ENCODE peak calls at places on chromosomes 13 and 19, in four cellular contexts. E is tibial nerve, W is suprapubic skin, D is transverse colon. A is an unnamed sample. For H3K9me3, the result is how much of the 10 kb centered on the place peaks cover.

GRCh38 chr13:55307909-55308308 is 1832.8 kb upstream of the PRR20A start:
- DNase-seq in E (no peak), W (no peak), D (no peak), A (no peak)

GRCh38 chr13:20353973-20354372 is 121.9 kb upstream of the GJB6 start:
- DNase-seq in E (no peak), W (no peak), D (no peak), A (no peak)

GRCh38 chr13:92407858-92408257 is 818.7 kb upstream of the GPC6 start:
- DNase-seq in E (no peak), W (no peak), D (no peak), A (no peak)

GRCh38 chr13:112877066-112877465 is 91.9 kb upstream of the MCF2L start:
- DNase-seq in E (no peak), W (no peak), D (no peak), A (peak)

GRCh38 chr19:55206664-55207500 is 2.4 kb downstream of the PTPRH start:
- DNase-seq in E (peak), W (no peak), D (peak), A (peak)

GRCh38 chr13:27295660-27296059 is 25.0 kb downstream of the RASL11A start:
- DNase-seq in E (no peak), W (no peak), D (no peak), A (no peak)

GRCh38 chr19:19546751-19547162 is 8.7 kb downstream of the CILP2 start:
- DNase-seq in E (no peak), W (no peak), D (no peak), A (no peak)

GRCh38 chr19:2810141-2811091 is 9.3 kb upstream of the ZNF554 start:
- DNase-seq in E (no peak), W (no peak), D (no peak), A (no peak)

GRCh38 chr19:55341191-55342043 is 1.7 kb downstream of the KMT5C start:
- DNase-seq in E (peak), W (peak), D (peak), A (peak)

GRCh38 chr19:32877977-32878745 is 8.6 kb upstream of the SLC7A9 start:
- DNase-seq in E (no peak), W (no peak), D (no peak), A (no peak)

GRCh38 chr13:107275945-107276614 is 708.1 kb upstream of the ARGLU1 start:
- DNase-seq in E (no peak), W (no peak), D (no peak), A (no peak)

GRCh38 chr19:37160153-37160552 is 12.3 kb downstream of the ZNF585A start:
- DNase-seq in E (no peak), W (no peak), D (no peak), A (no peak)
- H3K9me3 ChIP-seq in E (under half), W (half or more), D (half or more), A (half or more)

GRCh38 chr13:41696163-41697003 is 239.0 kb downstream of the RGCC start:
- DNase-seq in E (no peak), W (no peak), D (no peak), A (no peak)
- TF ChIP-seq EP300 in E (no peak), W (no peak), D (no peak), A (no peak)

GRCh38 chr19:5677597-5677996 is 2.7 kb downstream of the MICOS13 start:
- DNase-seq in E (no peak), W (no peak), D (no peak), A (no peak)

GRCh38 chr19:5679289-5680082 is 830 bp downstream of the MICOS13 start:
- DNase-seq in E (no peak), W (no peak), D (peak), A (peak)

GRCh38 chr19:5677156-5677555 is 3.2 kb downstream of the MICOS13 start:
- DNase-seq in E (no peak), W (no peak), D (no peak), A (no peak)

GRCh38 chr19:5676711-5677110 is 3.6 kb downstream of the MICOS13 start:
- DNase-seq in E (no peak), W (no peak), D (no peak), A (no peak)

GRCh38 chr19:5678071-5678682 is 2.1 kb downstream of the MICOS13 start:
- DNase-seq in E (no peak), W (no peak), D (no peak), A (no peak)
- TF ChIP-seq CTCF in E (no peak), W (no peak), D (no peak), A (no peak)

DNA sequence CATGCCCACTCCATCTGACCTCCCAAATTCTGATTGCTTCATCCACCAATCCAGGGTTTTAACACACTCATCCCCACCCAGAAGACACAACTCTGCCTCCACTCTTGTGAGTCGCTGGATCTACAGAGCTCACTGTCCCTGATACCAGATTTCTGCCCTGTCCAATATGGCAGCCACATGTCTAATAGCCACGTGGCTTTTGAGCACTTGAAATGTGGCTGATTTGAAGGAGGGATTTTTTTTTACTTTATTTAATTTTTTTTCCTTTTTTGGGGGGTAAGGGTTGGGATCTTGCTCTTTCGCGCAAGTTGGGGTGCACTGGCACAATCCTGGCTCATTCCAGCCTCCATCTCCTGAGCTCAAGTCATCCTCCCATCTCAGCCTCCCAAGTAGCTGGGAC is 24.8 kb upstream of the OLFM2 start:
- DNase-seq in E (no peak), W (no peak), D (no peak), A (no peak)
- H3K9me3 ChIP-seq in E (under half), W (under half), D (under half), A (under half)

GRCh38 chr19:27795369-27795768 is 1417.6 kb downstream of the UQCRFS1 start:
- DNase-seq in E (no peak), W (no peak), D (no peak), A (no peak)

GRCh38 chr19:27793128-27793643 is 1419.8 kb downstream of the UQCRFS1 start:
- DNase-seq in E (peak), W (no peak), D (peak), A (peak)

GRCh38 chr19:27792576-27793127 is 1420.3 kb downstream of the UQCRFS1 start:
- DNase-seq in E (no peak), W (no peak), D (no peak), A (no peak)

GRCh38 chr19:27794444-27795042 is 1418.4 kb downstream of the UQCRFS1 start:
- DNase-seq in E (no peak), W (no peak), D (no peak), A (no peak)

DNA sequence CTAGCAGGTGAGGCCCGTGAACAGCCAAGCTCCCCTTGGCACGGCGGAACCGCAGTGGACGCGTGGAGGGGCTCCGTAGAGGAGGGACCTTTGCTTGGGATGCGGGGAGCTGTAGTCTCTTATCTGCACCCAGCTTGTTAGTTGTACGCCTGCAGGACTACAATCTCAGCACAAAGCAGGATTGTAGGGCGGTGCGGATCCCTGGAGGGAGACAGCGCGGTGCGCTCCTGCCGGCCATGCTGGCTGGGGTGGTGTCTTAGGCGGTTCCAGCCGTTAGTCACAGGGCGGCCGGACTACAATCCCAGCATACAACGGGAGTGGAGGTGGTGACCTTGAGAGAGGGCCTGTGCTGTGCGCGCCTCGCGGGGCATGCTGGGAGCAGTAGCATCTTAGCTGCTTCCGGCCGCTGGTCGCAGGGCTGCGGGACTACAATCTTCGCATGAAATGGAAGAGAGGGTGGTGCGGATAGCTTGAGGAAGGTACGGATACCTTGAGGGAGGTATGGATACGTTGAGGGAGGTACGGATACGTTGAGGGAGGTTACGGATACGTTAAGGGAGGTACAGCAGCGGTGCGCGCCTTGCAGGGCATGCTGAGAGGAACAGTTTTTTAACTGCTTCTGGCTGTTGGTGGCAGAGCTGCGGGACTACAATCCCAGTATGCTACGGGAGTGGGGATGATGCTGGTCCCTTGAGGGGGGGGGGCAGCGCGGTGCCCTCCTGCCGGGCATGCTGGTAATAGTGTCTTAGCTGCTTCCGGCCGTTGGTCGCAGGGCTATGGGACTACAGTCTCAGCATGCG is 1419.1 kb downstream of the UQCRFS1 start:
- DNase-seq in E (peak), W (peak), D (peak), A (peak)
- TF ChIP-seq EP300 in E (peak), W (no peak), D (no peak), A (no peak)

GRCh38 chr19:5026706-5027273 is 57.9 kb downstream of the KDM4B start:
- DNase-seq in E (no peak), W (no peak), D (no peak), A (no peak)
- TF ChIP-seq CTCF in E (no peak), W (no peak), D (no peak), A (no peak)

GRCh38 chr19:20858861-20859260 is 64.2 kb upstream of the ZNF85 start:
- DNase-seq in E (no peak), W (no peak), D (no peak), A (no peak)
- H3K9me3 ChIP-seq in E (under half), W (under half), D (under half), A (under half)

GRCh38 chr13:46580362-46580839 is 27.4 kb downstream of the LRCH1 start:
- DNase-seq in E (no peak), W (no peak), D (no peak), A (no peak)
- TF ChIP-seq EP300 in E (no peak), W (no peak), D (no peak), A (no peak)

DNA sequence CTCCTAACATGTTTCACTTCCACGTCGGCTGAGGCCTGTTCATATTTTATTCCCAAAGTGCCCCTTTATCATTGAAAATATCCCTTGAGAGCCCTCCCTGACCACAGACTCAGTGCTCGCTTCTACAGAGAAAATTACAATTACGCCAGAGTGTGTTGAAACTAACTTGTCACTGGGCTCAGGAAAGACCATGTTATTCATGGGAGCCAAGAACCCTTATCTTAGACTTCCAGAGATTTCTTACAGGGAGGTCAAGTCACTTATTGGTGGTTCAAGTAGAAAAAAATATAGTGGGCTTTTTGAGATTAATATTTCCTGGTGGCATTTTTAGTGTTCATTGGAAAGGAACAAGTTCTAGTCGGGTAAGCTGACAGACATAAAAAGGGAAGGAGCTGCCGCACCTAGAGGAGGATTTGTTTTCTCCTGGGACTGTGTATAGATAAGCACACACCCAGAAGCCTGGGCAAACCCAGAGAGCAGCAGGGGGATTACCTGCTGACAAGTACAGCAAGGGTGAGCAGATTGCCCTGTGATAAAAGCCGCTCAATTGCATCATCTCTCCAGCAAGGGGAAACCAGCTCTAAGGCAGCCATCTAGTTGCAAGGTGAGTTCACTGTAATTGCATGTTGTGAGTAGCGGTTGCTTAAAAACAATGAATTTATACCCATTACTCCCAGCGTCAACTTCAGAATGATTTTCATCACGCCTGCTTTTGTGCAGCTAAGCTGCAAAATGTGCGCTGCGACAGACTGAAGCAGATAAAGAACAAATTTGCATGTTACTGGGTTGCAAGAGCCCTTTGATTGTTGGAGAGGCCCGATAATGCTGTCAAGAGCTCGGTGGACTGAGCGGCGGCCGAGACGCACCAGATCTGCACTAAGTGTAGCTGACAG is 46.2 kb downstream of the DCT start:
- DNase-seq in E (no peak), W (no peak), D (peak), A (no peak)
- TF ChIP-seq CTCF in E (no peak), W (no peak), D (no peak), A (no peak)

DNA sequence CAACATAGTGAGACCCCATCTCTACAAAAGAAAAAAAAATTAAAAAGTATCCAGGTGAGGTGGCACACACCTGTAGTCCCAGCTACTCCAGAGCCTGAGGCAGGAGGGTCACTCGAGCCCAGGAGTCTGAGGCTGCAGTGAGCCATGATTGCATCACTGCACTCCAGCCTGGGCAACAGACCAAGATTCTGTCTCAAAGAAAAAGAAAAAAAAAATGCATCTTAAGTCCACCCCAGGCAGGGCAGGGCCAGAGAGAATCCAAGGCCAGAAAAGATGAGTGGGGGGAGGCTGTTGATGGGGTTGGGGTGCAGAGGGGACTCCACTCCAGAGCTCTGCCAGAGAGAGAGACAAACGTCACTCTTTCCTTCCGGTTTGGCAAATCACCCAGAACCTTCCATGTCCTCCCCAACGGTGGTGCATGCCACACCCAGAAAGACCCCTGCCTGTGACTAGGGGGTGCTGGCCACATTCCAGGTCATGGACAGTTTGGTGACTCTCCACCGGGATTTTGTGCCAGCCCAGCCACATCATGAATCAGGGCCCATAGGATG is 431 bp downstream of the FUT3 start:
- DNase-seq in E (no peak), W (no peak), D (peak), A (peak)
- H3K9me3 ChIP-seq in E (under half), W (under half), D (under half), A (under half)